ENCODE peak calls at places on chromosomes 4 and X, in six cellular contexts. H, Q, J, A, Z and T are unnamed samples.

GRCh38 chr4:182126567-182126966 is 116.6 kb upstream of the TENM3 start:
- DNase-seq in J (no peak), Q (no peak), Z (no peak), A (no peak), H (no peak), T (no peak)

GRCh38 chr4:66554844-66555243 is 884.6 kb upstream of the EPHA5 start:
- DNase-seq in A (no peak), H (no peak), J (no peak), Z (no peak), Q (no peak), T (no peak)

GRCh38 chr4:80049402-80049801 is 23.6 kb downstream of the ANTXR2 start:
- DNase-seq in Q (no peak), Z (no peak), H (no peak), A (no peak), J (no peak), T (no peak)

GRCh38 chr4:166675411-166675810 is 558.9 kb downstream of the SPOCK3 start:
- DNase-seq in Q (no peak), Z (no peak), H (no peak), A (no peak), J (no peak), T (no peak)

GRCh38 chr4:3207531-3208037 is 41.4 kb upstream of the MSANTD1 start:
- DNase-seq in Z (no peak), A (no peak), J (no peak), H (no peak), Q (no peak), T (no peak)

GRCh38 chrX:130878350-130879341 is 24.4 kb downstream of the ENOX2 start:
- DNase-seq in J (no peak), A (peak), H (no peak), Z (no peak), Q (peak), T (no peak)

GRCh38 chr4:14841801-14842748 is 160.2 kb upstream of the CPEB2 start:
- DNase-seq in A (peak), Q (no peak), H (no peak), Z (no peak), J (no peak), T (no peak)

GRCh38 chrX:153643431-153644351 is 3.3 kb upstream of the DUSP9 start:
- DNase-seq in Q (no peak), H (no peak), J (no peak), A (no peak), Z (no peak), T (no peak)

GRCh38 chr4:94354474-94354896 is 11.8 kb upstream of the HPGDS start:
- DNase-seq in Z (no peak), Q (no peak), H (no peak), A (no peak), J (no peak), T (no peak)

GRCh38 chr4:53905935-53906377 is 158.4 kb downstream of the CHIC2 start:
- DNase-seq in Q (peak), A (peak), H (no peak), J (peak), Z (no peak), T (peak)

GRCh38 chr4:112853662-112854256 is 195.7 kb upstream of the ANK2 start:
- DNase-seq in J (no peak), A (no peak), Q (no peak), H (no peak), Z (no peak), T (no peak)
- TF ChIP-seq CTCF in J (peak), A (no peak), Q (no peak), H (peak), Z (peak), T (peak)

DNA sequence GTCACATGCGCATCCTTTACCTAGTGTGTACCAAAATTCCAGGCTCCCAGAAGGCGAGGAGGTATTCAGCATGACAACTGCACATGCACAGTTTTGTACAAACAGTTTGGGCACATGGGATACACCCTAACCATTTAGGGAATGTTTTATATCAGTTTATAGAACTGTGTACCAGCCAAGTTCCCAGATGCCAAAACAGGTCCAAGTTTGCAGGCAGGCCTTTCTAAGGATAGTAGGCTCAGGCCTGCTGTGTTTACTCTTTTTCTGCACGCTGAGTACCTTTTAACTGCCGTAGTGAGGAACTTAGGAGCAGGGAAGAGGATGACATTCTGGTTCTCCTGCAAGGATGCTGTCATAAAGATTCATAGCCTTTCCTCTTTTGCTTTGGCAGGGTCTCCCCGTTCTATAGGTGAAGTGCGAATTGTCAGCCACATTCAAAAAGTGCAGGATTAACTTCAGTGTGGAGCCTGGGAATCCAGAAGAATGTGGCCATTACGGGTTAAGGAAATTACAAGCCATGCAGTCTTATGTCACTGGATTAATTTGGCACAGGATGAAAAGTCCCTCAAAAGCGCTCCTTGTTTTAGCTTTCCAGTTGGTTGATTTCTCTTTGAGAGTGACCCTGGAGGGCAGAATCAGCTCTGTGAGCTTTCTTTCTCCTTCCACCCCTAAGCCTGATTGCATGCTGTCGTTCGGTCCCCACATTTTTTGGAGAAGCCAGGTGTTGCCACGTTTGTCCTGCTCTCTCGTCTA is 259.8 kb downstream of the ARHGAP10 start:
- DNase-seq in A (no peak), Z (no peak), H (no peak), J (no peak), Q (no peak), T (no peak)
- TF ChIP-seq CTCF in A (no peak), Z (no peak), H (no peak), J (no peak), Q (no peak), T (no peak)

GRCh38 chrX:48468247-48468671 is 1.8 kb downstream of the SLC38A5 start:
- DNase-seq in Z (no peak), A (peak), J (no peak), H (no peak), Q (peak), T (peak)

GRCh38 chrX:48467331-48467761 is 2.7 kb downstream of the SLC38A5 start:
- DNase-seq in Z (no peak), A (no peak), J (no peak), Q (no peak), H (no peak), T (no peak)

GRCh38 chrX:48465336-48465933 is 4.6 kb downstream of the SLC38A5 start:
- DNase-seq in Q (peak), H (no peak), A (no peak), J (no peak), Z (no peak), T (no peak)

GRCh38 chrX:48468693-48469691 is 1.1 kb downstream of the SLC38A5 start:
- DNase-seq in A (no peak), H (no peak), Z (no peak), J (no peak), Q (no peak), T (peak)

DNA sequence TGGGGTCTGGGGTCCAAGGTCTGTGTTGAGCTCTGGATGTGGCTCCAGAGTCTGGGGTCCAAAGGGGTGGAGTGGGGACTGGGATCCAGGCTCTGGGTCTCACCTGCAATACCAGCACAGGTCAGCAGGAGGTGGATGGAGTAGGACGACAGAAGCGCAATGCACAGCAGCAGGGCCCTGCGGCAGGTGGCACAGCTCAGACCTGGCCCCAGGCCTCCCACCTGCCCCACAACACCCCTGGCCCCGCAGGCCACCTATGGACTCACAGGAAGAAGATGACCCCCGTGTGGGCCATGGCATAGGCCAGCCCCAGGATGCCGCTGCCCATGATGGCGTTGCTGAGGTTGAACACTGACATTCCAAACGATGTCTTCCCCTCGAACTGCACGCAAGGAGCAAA is 3.4 kb downstream of the SLC38A5 start:
- DNase-seq in Q (peak), H (no peak), A (no peak), J (peak), Z (no peak), T (peak)
- TF ChIP-seq CTCF in Q (peak), H (no peak), A (no peak), J (peak), Z (peak), T (peak)

DNA sequence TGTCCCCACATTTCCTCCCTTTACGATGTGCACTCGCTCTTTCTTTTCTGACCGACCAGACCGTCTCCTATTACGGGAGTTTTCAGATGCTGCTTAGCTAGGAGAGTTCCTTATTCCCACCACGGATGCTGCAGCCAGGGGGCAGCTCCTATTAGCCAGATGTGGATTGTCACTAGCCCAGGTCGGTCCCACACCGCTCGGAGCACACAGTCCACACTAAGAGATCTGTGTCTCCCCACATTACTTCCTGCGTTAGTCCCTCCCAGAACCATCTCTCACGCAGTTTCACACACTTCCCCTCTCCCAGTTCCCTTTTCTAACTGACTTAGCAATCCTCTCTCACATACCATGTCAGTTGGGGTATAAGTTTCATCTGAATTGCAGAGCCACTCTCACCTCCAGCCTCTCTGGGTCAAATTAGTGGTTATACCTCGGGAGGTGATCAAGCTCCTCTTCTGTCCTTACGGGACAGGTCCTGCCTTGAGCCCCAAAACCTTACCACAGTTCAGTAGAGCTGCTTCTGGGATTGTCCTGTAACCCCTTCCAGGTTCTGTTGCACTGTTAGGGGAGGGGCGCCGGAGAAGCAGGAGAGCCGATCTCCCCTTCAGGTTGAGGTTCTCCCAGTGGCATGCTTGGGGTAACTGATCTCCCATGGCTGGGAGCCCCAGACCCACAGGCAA is 28.2 kb downstream of the SULT1E1 start:
- DNase-seq in J (no peak), H (no peak), Z (no peak), Q (no peak), A (no peak), T (peak)
- TF ChIP-seq CTCF in J (no peak), H (no peak), Z (no peak), Q (no peak), A (no peak), T (no peak)

DNA sequence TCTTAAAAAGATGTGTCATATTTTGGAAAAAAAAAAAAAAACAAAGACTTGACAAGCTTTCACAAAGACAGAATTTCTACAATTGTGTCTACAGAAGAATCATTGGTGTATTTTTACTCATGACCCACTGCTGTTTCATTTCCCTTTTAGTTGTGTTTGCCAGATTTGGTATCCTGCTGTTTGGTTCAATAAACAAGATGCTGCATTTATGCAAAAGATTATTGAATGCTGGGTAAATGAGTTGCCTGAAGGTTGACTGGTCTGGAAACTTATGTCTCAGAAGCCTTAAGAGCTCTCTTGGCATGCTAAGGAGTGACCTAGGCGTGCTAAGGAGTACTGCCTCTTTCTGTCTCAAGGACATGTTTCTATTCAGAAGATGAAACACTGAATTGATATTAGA is 64.9 kb upstream of the NPY2R start:
- DNase-seq in J (no peak), Z (no peak), A (no peak), Q (no peak), H (no peak), T (no peak)
- TF ChIP-seq CTCF in J (no peak), Z (no peak), A (no peak), Q (no peak), H (no peak), T (no peak)

DNA sequence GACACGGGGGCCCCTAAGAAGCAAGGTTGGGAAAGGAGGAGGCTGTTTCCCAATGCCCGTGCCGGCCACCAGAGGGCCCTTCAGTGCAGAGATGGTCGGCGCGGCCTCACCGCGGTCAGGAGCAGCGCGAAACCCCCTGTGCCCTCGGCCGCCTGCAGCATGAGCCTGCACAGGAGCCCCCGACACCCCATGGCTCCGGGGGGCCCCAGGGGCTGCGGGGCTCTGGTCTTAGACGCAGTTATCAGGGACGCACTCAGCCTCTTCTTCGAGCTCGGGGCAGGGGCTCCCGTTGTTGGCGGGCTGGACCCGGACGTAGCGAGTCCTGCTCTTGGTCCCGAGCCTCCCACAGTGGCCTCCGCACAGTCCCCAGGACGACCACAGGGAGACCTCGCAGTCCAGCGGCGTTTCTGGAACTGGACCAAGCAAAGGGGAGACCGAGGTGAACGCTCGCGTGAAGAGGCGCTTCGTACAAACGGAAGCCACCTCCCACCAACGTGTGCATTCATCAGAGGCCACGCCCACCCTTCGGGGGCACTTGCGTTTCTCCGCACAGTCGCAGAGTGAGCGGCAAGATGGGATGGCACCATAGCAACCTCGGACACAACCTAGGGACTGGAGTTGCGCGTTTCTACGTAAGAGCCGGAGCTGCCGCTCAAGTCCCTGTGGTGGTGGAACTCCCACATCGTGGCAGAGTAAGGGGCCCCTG is 5.0 kb downstream of the SPON2 start:
- DNase-seq in J (peak), Z (peak), H (no peak), Q (peak), A (peak), T (peak)
- TF ChIP-seq CTCF in J (peak), Z (peak), H (peak), Q (peak), A (peak), T (peak)

GRCh38 chrX:47649781-47650163 is 591 bp downstream of the ELK1 start:
- DNase-seq in J (no peak), Q (no peak), A (no peak), Z (no peak), H (no peak), T (no peak)

GRCh38 chrX:47651043-47651905 is 911 bp upstream of the ELK1 start:
- DNase-seq in A (no peak), Q (no peak), Z (no peak), H (no peak), J (no peak), T (no peak)

GRCh38 chrX:47648376-47648775 is 2.0 kb downstream of the ELK1 start:
- DNase-seq in J (no peak), H (no peak), Z (no peak), Q (no peak), A (no peak), T (peak)

GRCh38 chrX:47649302-47649701 is 1.1 kb downstream of the ELK1 start:
- DNase-seq in Q (no peak), Z (no peak), H (no peak), J (no peak), A (no peak), T (no peak)

GRCh38 chrX:47650164-47651042 is at the start of gene ELK1:
- DNase-seq in Q (peak), Z (peak), H (peak), A (peak), J (peak), T (peak)
- TF ChIP-seq CTCF in Q (no peak), Z (no peak), H (no peak), A (no peak), J (no peak), T (no peak)

GRCh38 chrX:14344172-14344940 is 185.0 kb upstream of the GLRA2 start:
- DNase-seq in A (no peak), Z (no peak), J (no peak), H (no peak), Q (no peak), T (no peak)
- TF ChIP-seq CTCF in A (no peak), Z (peak), J (no peak), H (peak), Q (no peak), T (peak)

DNA sequence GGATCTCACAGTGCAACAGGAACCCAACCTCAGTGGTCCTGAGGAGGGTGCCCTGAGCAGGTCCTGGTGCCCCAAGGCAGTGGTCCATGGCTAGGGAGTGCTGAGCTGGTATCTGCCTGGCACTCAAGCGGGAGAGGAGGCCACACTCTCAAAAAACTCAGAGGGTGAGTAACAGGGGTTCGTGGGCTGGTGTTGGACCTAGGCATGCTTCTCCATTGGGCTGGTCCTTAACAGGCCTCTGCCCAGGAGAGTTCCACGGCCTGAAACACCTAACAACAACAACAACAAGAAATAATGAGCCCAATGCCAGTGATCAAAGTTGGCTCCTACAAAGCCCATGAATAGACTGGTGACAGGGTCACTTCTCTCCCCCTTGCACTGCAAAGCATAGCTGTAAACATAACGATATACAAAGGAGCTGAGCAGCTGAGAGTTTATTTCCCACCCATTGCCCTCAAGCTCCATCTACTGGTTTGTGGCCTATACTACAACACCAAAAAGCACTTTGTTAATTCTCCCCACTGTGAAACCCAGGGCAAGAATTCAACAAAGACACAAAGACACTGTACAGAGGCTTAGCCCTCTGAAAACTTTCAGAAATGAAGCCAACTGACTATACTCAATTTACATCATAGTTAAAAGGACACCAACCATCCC is 736.2 kb upstream of the ADGRL3 start:
- DNase-seq in Z (no peak), J (peak), Q (no peak), A (no peak), H (no peak), T (no peak)
- TF ChIP-seq CTCF in Z (peak), J (peak), Q (no peak), A (no peak), H (no peak), T (no peak)

DNA sequence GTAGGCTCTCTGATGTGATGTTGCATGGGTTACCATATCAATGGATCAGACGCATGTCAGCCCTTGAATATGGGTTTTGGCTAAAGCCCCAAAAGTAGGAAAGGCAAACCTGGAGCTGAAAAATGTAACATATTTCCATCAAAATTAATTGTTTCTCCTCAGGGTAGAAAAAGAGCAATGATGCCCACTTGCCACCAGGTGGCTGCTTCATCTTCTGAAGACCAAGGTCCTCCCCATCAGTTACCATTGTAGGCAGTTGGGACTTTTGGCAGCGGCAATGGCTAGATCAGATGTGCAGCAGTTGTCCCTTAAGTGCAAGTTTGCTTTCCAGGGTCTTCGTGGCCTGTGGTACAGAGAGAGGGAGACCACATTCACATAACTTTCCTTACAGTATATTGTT is 118.2 kb downstream of the NAF1 start:
- DNase-seq in H (no peak), Z (no peak), J (peak), Q (peak), A (peak), T (peak)
- TF ChIP-seq CTCF in H (peak), Z (peak), J (peak), Q (no peak), A (no peak), T (no peak)